ENCODE peak calls at places on chromosomes 3 and 15, in four cellular contexts. X is WTC11, U is K562, S is HepG2. F is an unnamed sample.

GRCh38 chr3:140898340-140899180 is 43.1 kb upstream of the SLC25A36 start:
- DNase-seq in U (peak; percentile 37), S (peak; percentile 58), X (no peak), F (peak; percentile 43)

GRCh38 chr3:52798978-52799476 is 4.4 kb downstream of the ITIH3 start:
- DNase-seq in S (peak; percentile 41), X (peak; percentile 79), U (peak; percentile 66), F (peak; percentile 80)

GRCh38 chr3:149339931-149340309 is 6.5 kb upstream of the TM4SF18 start:
- DNase-seq in U (no peak), X (peak; percentile 40), S (peak; percentile 77), F (peak; percentile 25)

GRCh38 chr3:174387736-174388135 is 471.4 kb upstream of the NAALADL2 start:
- DNase-seq in X (no peak), S (no peak), U (no peak), F (no peak)

GRCh38 chr3:12489832-12490231 is 5.6 kb downstream of the TSEN2 start:
- DNase-seq in U (no peak), S (no peak), X (no peak), F (no peak)

GRCh38 chr3:130374033-130374432 is 28.6 kb downstream of the COL6A5 start:
- DNase-seq in X (no peak), S (no peak), U (no peak), F (no peak)

GRCh38 chr15:70259030-70259424 is 161.3 kb upstream of the TLE3 start:
- DNase-seq in U (peak; percentile 49), X (no peak), S (no peak), F (no peak)

GRCh38 chr3:170709046-170709445 is 123.2 kb upstream of the SLC7A14 start:
- DNase-seq in S (no peak), U (no peak), X (no peak), F (no peak)

GRCh38 chr15:83292317-83292716 is 7.9 kb upstream of the BNC1 start:
- DNase-seq in S (no peak), X (no peak), U (no peak), F (no peak)

GRCh38 chr15:63046927-63047760 is 4.6 kb downstream of the TPM1 start:
- DNase-seq in S (no peak), U (no peak), X (no peak), F (no peak)

GRCh38 chr3:165854696-165855095 is 17.5 kb upstream of the BCHE start:
- DNase-seq in X (no peak), S (peak; percentile 1), U (peak; percentile 7), F (peak; percentile 12)

GRCh38 chr3:39178553-39178952 is 13.8 kb downstream of the XIRP1 start:
- DNase-seq in U (no peak), S (no peak), X (no peak), F (no peak)

GRCh38 chr15:69140306-69140705 is 20.1 kb upstream of the GLCE start:
- DNase-seq in S (no peak), U (no peak), X (no peak), F (no peak)

GRCh38 chr3:88988906-88989305 is 118.5 kb upstream of the EPHA3 start:
- DNase-seq in S (no peak), X (no peak), U (no peak), F (no peak)

GRCh38 chr15:25624504-25625172 is 185.8 kb upstream of the UBE3A start:
- DNase-seq in X (no peak), U (no peak), S (no peak), F (no peak)

GRCh38 chr3:105448338-105448982 is 81.8 kb downstream of the ALCAM start:
- DNase-seq in X (no peak), S (no peak), U (no peak), F (no peak)

GRCh38 chr3:184261270-184262165 is at the start of gene CAMK2N2:
- DNase-seq in S (peak; percentile 41), X (peak; percentile 85), U (peak; percentile 93), F (peak; percentile 69)

GRCh38 chr3:180743813-180744212 is 64.5 kb upstream of the CCDC39 start:
- DNase-seq in S (no peak), U (no peak), X (no peak), F (no peak)

GRCh38 chr3:188001052-188001567 is 152.8 kb upstream of the LPP start:
- DNase-seq in X (no peak), S (no peak), U (no peak), F (no peak)

GRCh38 chr3:127264292-127264691 is 23.6 kb downstream of the PRR20G start:
- DNase-seq in U (no peak), S (no peak), X (no peak), F (no peak)

DNA sequence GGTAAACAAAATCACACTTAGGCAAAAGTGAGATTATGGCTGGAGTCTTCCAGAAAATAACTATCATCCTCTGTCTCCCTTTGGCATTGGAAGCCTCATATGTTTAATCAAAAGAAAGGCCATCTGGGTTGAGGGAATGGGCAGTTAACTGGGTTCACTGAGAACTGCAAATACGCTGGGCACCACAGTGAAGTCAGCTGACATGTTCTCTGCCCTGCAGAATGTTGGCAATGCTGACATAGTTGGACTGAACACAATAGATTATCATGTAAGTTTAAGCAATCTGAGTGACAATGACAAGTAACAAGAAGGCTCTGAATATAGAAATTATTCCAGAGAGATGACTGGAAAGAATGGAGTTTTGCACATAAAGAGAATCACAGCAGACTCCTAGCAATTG is 43.8 kb upstream of the SLC25A26 start:
- DNase-seq in U (no peak), S (no peak), X (no peak), F (no peak)
- TF ChIP-seq SP1 in U (no peak), S (no peak), X (no peak), F (no peak)

DNA sequence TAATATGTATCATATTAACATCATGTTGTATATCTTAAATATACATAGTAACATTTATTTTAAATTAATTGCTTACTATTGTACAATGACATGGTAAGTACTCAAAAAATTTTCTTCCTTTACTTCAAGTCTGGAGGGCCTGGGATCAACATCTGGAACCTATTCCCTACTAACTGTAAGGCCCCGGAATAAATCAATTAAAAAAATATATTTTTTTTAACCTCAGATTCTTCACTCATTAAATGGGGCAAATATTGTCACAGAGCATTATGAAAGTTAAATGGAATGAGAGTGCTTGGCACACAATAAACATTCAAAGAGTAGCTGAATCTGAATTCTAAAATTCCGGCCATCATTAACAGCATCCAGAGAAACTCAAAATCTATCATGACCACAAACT is 16.5 kb downstream of the GSK3B start:
- DNase-seq in S (no peak), X (no peak), U (no peak), F (no peak)
- TF ChIP-seq ELF4 in S (no peak), X (no peak), U (no peak), F (no peak)

DNA sequence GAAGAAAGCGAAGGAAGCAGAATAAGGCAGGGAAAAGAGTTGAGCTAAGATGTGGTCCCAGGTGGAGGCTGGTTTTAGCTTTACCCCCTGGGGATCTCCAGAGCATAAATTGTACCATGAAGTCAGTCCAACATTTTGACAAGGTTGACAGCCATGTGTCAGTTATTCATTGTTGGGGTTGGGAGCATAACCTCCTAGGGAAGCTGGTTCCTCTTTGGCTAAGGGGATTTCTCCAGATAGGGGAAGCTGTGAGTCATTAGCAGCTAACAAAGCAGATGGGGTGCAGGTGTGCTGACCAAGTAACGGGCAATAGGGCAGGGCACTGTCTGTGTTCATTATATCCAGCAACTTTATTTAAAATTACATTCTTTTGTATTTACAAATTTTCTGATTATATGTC is 123.7 kb upstream of the IGSF10 start:
- DNase-seq in S (no peak), U (no peak), X (no peak), F (no peak)
- TF ChIP-seq SP1 in S (no peak), U (no peak), X (no peak), F (no peak)

DNA sequence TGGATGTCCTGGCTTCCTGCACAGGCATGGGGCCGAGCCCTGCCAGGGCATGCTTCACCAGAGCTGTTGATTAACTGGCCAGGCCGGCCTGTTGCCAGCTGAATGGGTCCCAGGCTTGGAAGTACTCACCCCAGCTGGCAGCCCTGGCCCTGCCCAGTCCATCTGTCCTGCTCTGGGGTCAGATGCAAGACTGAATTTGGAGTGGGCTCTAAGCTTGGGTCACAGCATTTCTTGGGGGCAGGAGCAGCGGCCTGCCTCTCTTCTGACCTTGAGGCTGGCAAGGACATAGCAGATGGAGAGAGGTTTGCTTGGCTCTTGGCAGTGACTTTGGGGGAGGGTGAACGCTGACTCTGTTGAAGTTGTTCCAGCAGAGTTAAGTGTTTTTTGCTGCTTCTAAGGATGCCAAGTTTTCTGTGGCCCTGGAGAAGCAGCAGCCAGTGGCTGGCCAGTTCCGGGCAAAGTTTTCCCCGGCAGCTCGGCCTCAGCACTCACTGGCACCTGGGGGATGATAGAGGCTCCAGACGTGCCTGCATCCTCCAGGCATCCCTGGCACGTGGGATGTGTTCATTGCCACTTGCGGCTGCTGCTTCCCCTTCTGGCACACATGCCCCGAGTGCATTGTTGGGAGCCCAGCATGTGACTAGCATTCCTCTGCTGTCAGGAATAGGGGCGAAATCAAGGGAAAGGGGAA is 22.9 kb downstream of the PDIA5 start:
- DNase-seq in S (no peak), X (no peak), U (no peak), F (no peak)
- TF ChIP-seq ELF4 in S (no peak), X (no peak), U (no peak), F (no peak)

GRCh38 chr15:58770519-58770856 is 614 bp upstream of the MINDY2 start:
- DNase-seq in X (no peak), S (no peak), U (no peak), F (peak; percentile 21)
- TF ChIP-seq SP1 in X (no peak), S (no peak), U (no peak), F (no peak)

F was measured in HEK293T.